ENCODE peak calls at places on chromosomes 6 and 20, in seven cellular contexts. One of them, this sample, is unnamed.

GRCh38 chr20:61932199-61932592 is 133.5 kb downstream of the TAF4 start:
- DNase-seq in heart left ventricle: peak; percentile 28
- DNase-seq in choroid plexus epithelial cell: no peak
- DNase-seq in HFFc6: no peak
- DNase-seq in fibroblast of lung: no peak
- DNase-seq in AG04450: no peak
- DNase-seq in fibroblast of pulmonary artery: no peak
- DNase-seq in this sample: no peak

GRCh38 chr6:16276991-16277981 is 38.9 kb downstream of the GMPR start:
- DNase-seq in HFFc6: peak; percentile 87
- DNase-seq in choroid plexus epithelial cell: peak; percentile 92
- DNase-seq in fibroblast of lung: peak; percentile 94
- DNase-seq in heart left ventricle: peak; percentile 80
- DNase-seq in fibroblast of pulmonary artery: peak; percentile 89
- DNase-seq in AG04450: peak; percentile 55
- DNase-seq in this sample: peak; percentile 92

GRCh38 chr6:111566222-111566717 is 39.4 kb downstream of the TRAF3IP2 start:
- DNase-seq in fibroblast of lung: no peak
- DNase-seq in choroid plexus epithelial cell: no peak
- DNase-seq in AG04450: no peak
- DNase-seq in heart left ventricle: no peak
- DNase-seq in fibroblast of pulmonary artery: no peak
- DNase-seq in HFFc6: no peak
- DNase-seq in this sample: no peak

GRCh38 chr20:24651171-24651972 is 181.9 kb downstream of the SYNDIG1 start:
- DNase-seq in choroid plexus epithelial cell: peak; percentile 73
- DNase-seq in fibroblast of lung: peak; percentile 94
- DNase-seq in heart left ventricle: no peak
- DNase-seq in fibroblast of pulmonary artery: peak; percentile 61
- DNase-seq in AG04450: peak; percentile 77
- DNase-seq in HFFc6: peak; percentile 94
- DNase-seq in this sample: peak; percentile 38

GRCh38 chr6:119326291-119327005 is 23.1 kb downstream of the MAN1A1 start:
- DNase-seq in AG04450: no peak
- DNase-seq in choroid plexus epithelial cell: no peak
- DNase-seq in fibroblast of lung: no peak
- DNase-seq in HFFc6: no peak
- DNase-seq in fibroblast of pulmonary artery: no peak
- DNase-seq in heart left ventricle: no peak
- DNase-seq in this sample: no peak

GRCh38 chr6:73180076-73180717 is 45.1 kb downstream of the KHDC1L start:
- DNase-seq in fibroblast of pulmonary artery: no peak
- DNase-seq in choroid plexus epithelial cell: no peak
- DNase-seq in AG04450: no peak
- DNase-seq in heart left ventricle: no peak
- DNase-seq in fibroblast of lung: peak; percentile 54
- DNase-seq in HFFc6: peak; percentile 37
- DNase-seq in this sample: peak; percentile 18

GRCh38 chr6:1610497-1611321 is 994 bp downstream of the FOXC1 start:
- DNase-seq in fibroblast of lung: peak; percentile 45
- DNase-seq in AG04450: no peak
- DNase-seq in choroid plexus epithelial cell: no peak
- DNase-seq in HFFc6: peak; percentile 30
- DNase-seq in fibroblast of pulmonary artery: peak; percentile 49
- DNase-seq in heart left ventricle: no peak
- DNase-seq in this sample: peak; percentile 43

GRCh38 chr20:23227274-23227673 is 123.3 kb upstream of the NXT1 start:
- DNase-seq in fibroblast of lung: no peak
- DNase-seq in fibroblast of pulmonary artery: no peak
- DNase-seq in HFFc6: no peak
- DNase-seq in heart left ventricle: no peak
- DNase-seq in choroid plexus epithelial cell: no peak
- DNase-seq in AG04450: no peak
- DNase-seq in this sample: peak; percentile 26

GRCh38 chr6:21185849-21186478 is 407.6 kb upstream of the SOX4 start:
- DNase-seq in HFFc6: no peak
- DNase-seq in fibroblast of lung: no peak
- DNase-seq in AG04450: no peak
- DNase-seq in fibroblast of pulmonary artery: no peak
- DNase-seq in heart left ventricle: no peak
- DNase-seq in choroid plexus epithelial cell: no peak
- DNase-seq in this sample: no peak

GRCh38 chr20:32551693-32552092 is 33.4 kb downstream of the NOL4L start:
- DNase-seq in AG04450: no peak
- DNase-seq in fibroblast of lung: no peak
- DNase-seq in HFFc6: no peak
- DNase-seq in choroid plexus epithelial cell: no peak
- DNase-seq in fibroblast of pulmonary artery: no peak
- DNase-seq in heart left ventricle: no peak
- DNase-seq in this sample: no peak

GRCh38 chr6:133587841-133588240 is 301.1 kb upstream of the TCF21 start:
- DNase-seq in fibroblast of pulmonary artery: peak; percentile 47
- DNase-seq in HFFc6: peak; percentile 53
- DNase-seq in fibroblast of lung: peak; percentile 81
- DNase-seq in choroid plexus epithelial cell: peak; percentile 42
- DNase-seq in heart left ventricle: no peak
- DNase-seq in AG04450: peak; percentile 70
- DNase-seq in this sample: no peak

GRCh38 chr20:3590164-3590563 is 73.0 kb downstream of the GFRA4 start:
- DNase-seq in fibroblast of pulmonary artery: no peak
- DNase-seq in heart left ventricle: no peak
- DNase-seq in HFFc6: no peak
- DNase-seq in fibroblast of lung: no peak
- DNase-seq in AG04450: no peak
- DNase-seq in choroid plexus epithelial cell: no peak
- DNase-seq in this sample: no peak

GRCh38 chr6:4405609-4406212 is 270.3 kb upstream of the ECI2 start:
- DNase-seq in choroid plexus epithelial cell: no peak
- DNase-seq in fibroblast of lung: no peak
- DNase-seq in AG04450: no peak
- DNase-seq in HFFc6: no peak
- DNase-seq in fibroblast of pulmonary artery: no peak
- DNase-seq in heart left ventricle: no peak
- DNase-seq in this sample: no peak

GRCh38 chr6:144362042-144363018 is 77.2 kb downstream of the UTRN start:
- DNase-seq in AG04450: no peak
- DNase-seq in choroid plexus epithelial cell: peak; percentile 54
- DNase-seq in fibroblast of lung: peak; percentile 34
- DNase-seq in fibroblast of pulmonary artery: peak; percentile 44
- DNase-seq in HFFc6: no peak
- DNase-seq in heart left ventricle: no peak
- DNase-seq in this sample: no peak

GRCh38 chr6:69311888-69312287 is 484.9 kb downstream of the LMBRD1 start:
- DNase-seq in HFFc6: no peak
- DNase-seq in heart left ventricle: no peak
- DNase-seq in fibroblast of lung: no peak
- DNase-seq in fibroblast of pulmonary artery: no peak
- DNase-seq in AG04450: no peak
- DNase-seq in choroid plexus epithelial cell: no peak
- DNase-seq in this sample: no peak

GRCh38 chr20:50728486-50728980 is 2.8 kb upstream of the PARD6B start:
- DNase-seq in heart left ventricle: no peak
- DNase-seq in HFFc6: no peak
- DNase-seq in choroid plexus epithelial cell: no peak
- DNase-seq in fibroblast of lung: no peak
- DNase-seq in AG04450: no peak
- DNase-seq in fibroblast of pulmonary artery: no peak
- DNase-seq in this sample: no peak

GRCh38 chr20:51272392-51272791 is 249.5 kb upstream of the KCNG1 start:
- DNase-seq in fibroblast of pulmonary artery: peak; percentile 59
- DNase-seq in AG04450: peak; percentile 41
- DNase-seq in heart left ventricle: no peak
- DNase-seq in choroid plexus epithelial cell: peak; percentile 74
- DNase-seq in HFFc6: peak; percentile 30
- DNase-seq in fibroblast of lung: peak; percentile 77
- DNase-seq in this sample: peak; percentile 60

GRCh38 chr6:95572098-95572497 is 5.2 kb upstream of the MANEA start:
- DNase-seq in heart left ventricle: no peak
- DNase-seq in HFFc6: no peak
- DNase-seq in AG04450: no peak
- DNase-seq in fibroblast of lung: no peak
- DNase-seq in choroid plexus epithelial cell: no peak
- DNase-seq in fibroblast of pulmonary artery: no peak
- DNase-seq in this sample: peak; percentile 42

GRCh38 chr20:60200305-60200918 is 242.2 kb downstream of the CDH26 start:
- DNase-seq in fibroblast of pulmonary artery: no peak
- DNase-seq in heart left ventricle: no peak
- DNase-seq in fibroblast of lung: no peak
- DNase-seq in choroid plexus epithelial cell: no peak
- DNase-seq in HFFc6: no peak
- DNase-seq in AG04450: no peak
- DNase-seq in this sample: no peak

GRCh38 chr20:37284691-37285124 is 4.7 kb upstream of the MANBAL start:
- DNase-seq in fibroblast of pulmonary artery: no peak
- DNase-seq in AG04450: no peak
- DNase-seq in choroid plexus epithelial cell: no peak
- DNase-seq in HFFc6: no peak
- DNase-seq in heart left ventricle: no peak
- DNase-seq in fibroblast of lung: no peak
- DNase-seq in this sample: no peak

GRCh38 chr20:37279820-37280219 is 9.6 kb upstream of the MANBAL start:
- DNase-seq in choroid plexus epithelial cell: no peak
- DNase-seq in heart left ventricle: no peak
- DNase-seq in HFFc6: no peak
- DNase-seq in fibroblast of pulmonary artery: no peak
- DNase-seq in AG04450: no peak
- DNase-seq in fibroblast of lung: no peak
- DNase-seq in this sample: no peak

GRCh38 chr20:37285664-37286374 is 3.6 kb upstream of the MANBAL start:
- DNase-seq in heart left ventricle: no peak
- DNase-seq in choroid plexus epithelial cell: no peak
- DNase-seq in fibroblast of lung: no peak
- DNase-seq in AG04450: no peak
- DNase-seq in HFFc6: no peak
- DNase-seq in fibroblast of pulmonary artery: no peak
- DNase-seq in this sample: no peak

GRCh38 chr20:37283530-37284195 is 5.8 kb upstream of the MANBAL start:
- DNase-seq in AG04450: no peak
- DNase-seq in HFFc6: no peak
- DNase-seq in fibroblast of pulmonary artery: no peak
- DNase-seq in choroid plexus epithelial cell: no peak
- DNase-seq in heart left ventricle: no peak
- DNase-seq in fibroblast of lung: no peak
- DNase-seq in this sample: no peak

DNA sequence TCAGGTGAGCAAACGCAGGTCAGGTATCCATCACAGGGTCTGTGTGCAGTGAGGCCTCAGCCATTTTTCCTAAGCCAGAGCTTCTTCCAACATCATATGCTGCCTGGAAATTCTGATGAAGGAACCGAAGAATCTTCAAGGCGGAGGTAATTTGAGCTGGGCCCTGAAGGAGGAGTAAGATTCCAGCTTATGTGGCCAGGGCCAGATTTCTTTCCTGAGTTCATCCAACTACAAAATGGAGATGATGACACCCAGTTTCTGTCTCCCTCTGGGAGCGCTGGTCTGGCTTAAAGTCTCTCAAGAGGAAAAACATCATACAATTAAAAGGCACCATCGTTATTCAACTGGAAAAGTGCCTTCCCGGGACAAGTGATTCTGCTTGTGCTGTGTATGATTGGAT is 6.9 kb upstream of the MANBAL start:
- DNase-seq in AG04450: no peak
- DNase-seq in choroid plexus epithelial cell: peak; percentile 90
- DNase-seq in fibroblast of pulmonary artery: peak; percentile 81
- DNase-seq in HFFc6: peak; percentile 73
- DNase-seq in fibroblast of lung: peak; percentile 60
- DNase-seq in heart left ventricle: no peak
- DNase-seq in this sample: peak; percentile 60
- TF ChIP-seq CTCF in AG04450: peak; percentile 71
- TF ChIP-seq CTCF in choroid plexus epithelial cell: peak; percentile 77
- TF ChIP-seq CTCF in fibroblast of pulmonary artery: peak; percentile 61
- TF ChIP-seq CTCF in HFFc6: peak; percentile 75
- TF ChIP-seq CTCF in fibroblast of lung: peak; percentile 73
- TF ChIP-seq CTCF in heart left ventricle: peak; percentile 20
- TF ChIP-seq CTCF in this sample: peak; percentile 56

GRCh38 chr6:13993416-13993815 is 68.7 kb downstream of the RNF182 start:
- DNase-seq in heart left ventricle: no peak
- DNase-seq in AG04450: no peak
- DNase-seq in choroid plexus epithelial cell: no peak
- DNase-seq in fibroblast of lung: no peak
- DNase-seq in fibroblast of pulmonary artery: no peak
- DNase-seq in HFFc6: no peak
- DNase-seq in this sample: no peak

GRCh38 chr6:14002176-14002947 is 77.6 kb downstream of the RNF182 start:
- DNase-seq in choroid plexus epithelial cell: no peak
- DNase-seq in heart left ventricle: no peak
- DNase-seq in AG04450: no peak
- DNase-seq in HFFc6: no peak
- DNase-seq in fibroblast of pulmonary artery: no peak
- DNase-seq in fibroblast of lung: no peak
- DNase-seq in this sample: no peak

GRCh38 chr6:14000901-14001300 is 76.1 kb downstream of the RNF182 start:
- DNase-seq in choroid plexus epithelial cell: peak; percentile 24
- DNase-seq in fibroblast of lung: no peak
- DNase-seq in HFFc6: no peak
- DNase-seq in heart left ventricle: no peak
- DNase-seq in AG04450: no peak
- DNase-seq in fibroblast of pulmonary artery: peak; percentile 8
- DNase-seq in this sample: no peak

GRCh38 chr6:14001329-14002012 is 76.7 kb downstream of the RNF182 start:
- DNase-seq in choroid plexus epithelial cell: peak; percentile 95
- DNase-seq in AG04450: peak; percentile 96
- DNase-seq in fibroblast of pulmonary artery: peak; percentile 87
- DNase-seq in fibroblast of lung: peak; percentile 100
- DNase-seq in HFFc6: peak; percentile 99
- DNase-seq in heart left ventricle: no peak
- DNase-seq in this sample: peak; percentile 93

GRCh38 chr6:13998356-13998755 is 73.6 kb downstream of the RNF182 start:
- DNase-seq in HFFc6: no peak
- DNase-seq in fibroblast of pulmonary artery: no peak
- DNase-seq in choroid plexus epithelial cell: no peak
- DNase-seq in fibroblast of lung: no peak
- DNase-seq in heart left ventricle: no peak
- DNase-seq in AG04450: no peak
- DNase-seq in this sample: no peak
- TF ChIP-seq CTCF in HFFc6: no peak
- TF ChIP-seq CTCF in fibroblast of pulmonary artery: no peak
- TF ChIP-seq CTCF in choroid plexus epithelial cell: no peak
- TF ChIP-seq CTCF in fibroblast of lung: no peak
- TF ChIP-seq CTCF in heart left ventricle: no peak
- TF ChIP-seq CTCF in AG04450: no peak
- TF ChIP-seq CTCF in this sample: no peak

GRCh38 chr6:32255212-32256153 is 31.6 kb upstream of the NOTCH4 start:
- DNase-seq in heart left ventricle: peak; percentile 80
- DNase-seq in fibroblast of pulmonary artery: peak; percentile 95
- DNase-seq in choroid plexus epithelial cell: peak; percentile 96
- DNase-seq in HFFc6: peak; percentile 88
- DNase-seq in fibroblast of lung: peak; percentile 92
- DNase-seq in AG04450: peak; percentile 81
- DNase-seq in this sample: peak; percentile 90
- TF ChIP-seq CTCF in heart left ventricle: peak; percentile 81
- TF ChIP-seq CTCF in fibroblast of pulmonary artery: peak; percentile 68
- TF ChIP-seq CTCF in choroid plexus epithelial cell: peak; percentile 84
- TF ChIP-seq CTCF in HFFc6: peak; percentile 87
- TF ChIP-seq CTCF in fibroblast of lung: peak; percentile 80
- TF ChIP-seq CTCF in AG04450: peak; percentile 69
- TF ChIP-seq CTCF in this sample: peak; percentile 81

DNA sequence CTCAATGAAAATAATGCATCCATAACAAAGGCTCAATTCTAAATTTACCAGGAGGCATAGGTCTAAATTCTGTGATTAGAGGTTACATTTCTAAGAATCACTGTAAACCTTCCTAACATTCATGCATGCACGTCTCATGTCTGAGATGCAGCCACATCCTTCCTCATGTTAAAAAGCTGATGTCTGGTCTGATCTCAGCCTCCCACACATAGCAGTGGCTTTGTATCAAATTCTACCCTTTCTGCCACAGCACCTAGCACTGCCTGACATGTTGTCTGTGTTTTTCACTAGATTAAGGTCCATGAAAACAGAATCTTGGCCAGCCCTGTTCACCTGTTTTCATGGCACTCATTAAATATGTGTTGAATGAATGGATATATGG is 171.1 kb downstream of the WDR27 start:
- DNase-seq in choroid plexus epithelial cell: no peak
- DNase-seq in AG04450: no peak
- DNase-seq in fibroblast of lung: peak; percentile 52
- DNase-seq in fibroblast of pulmonary artery: no peak
- DNase-seq in heart left ventricle: no peak
- DNase-seq in HFFc6: no peak
- DNase-seq in this sample: no peak
- TF ChIP-seq CTCF in choroid plexus epithelial cell: no peak
- TF ChIP-seq CTCF in AG04450: no peak
- TF ChIP-seq CTCF in fibroblast of lung: no peak
- TF ChIP-seq CTCF in fibroblast of pulmonary artery: no peak
- TF ChIP-seq CTCF in heart left ventricle: no peak
- TF ChIP-seq CTCF in HFFc6: no peak
- TF ChIP-seq CTCF in this sample: no peak

This sample was measured in MCF 10A.